ENCODE peak calls at places on chromosome 9, in ten cellular contexts. D, I, J, T, B, H, A, M, Z and C are unnamed samples.

GRCh38 chr9:103660830-103661229 is 433.3 kb upstream of the SMC2 start:
- DNase-seq in D (no peak), I (no peak), J (no peak), T (no peak), B (no peak), H (no peak), A (no peak), M (no peak), Z (no peak), C (no peak)

GRCh38 chr9:86298873-86299272 is 16.5 kb upstream of the ISCA1 start:
- DNase-seq in D (no peak), I (no peak), J (no peak), T (no peak), B (no peak), H (no peak), A (no peak), M (no peak), Z (no peak), C (no peak)

GRCh38 chr9:7083192-7083591 is 325.4 kb downstream of the KDM4C start:
- DNase-seq in D (peak; percentile 56), I (no peak), J (no peak), T (no peak), B (no peak), H (no peak), A (no peak), M (no peak), Z (no peak), C (no peak)

GRCh38 chr9:17011870-17012269 is 123.0 kb upstream of the CNTLN start:
- DNase-seq in D (no peak), I (no peak), J (no peak), T (no peak), B (no peak), H (no peak), A (no peak), M (no peak), Z (no peak), C (no peak)

GRCh38 chr9:137753192-137753765 is 124.3 kb upstream of the CACNA1B start:
- DNase-seq in D (no peak), I (no peak), J (no peak), T (no peak), B (no peak), H (no peak), A (no peak), M (no peak), Z (no peak), C (no peak)

GRCh38 chr9:120191141-120191540 is 388.8 kb downstream of the CDK5RAP2 start:
- DNase-seq in D (no peak), I (no peak), J (no peak), T (no peak), B (no peak), H (no peak), A (no peak), M (no peak), Z (no peak), C (no peak)

GRCh38 chr9:137023583-137023991 is 4.5 kb downstream of the ABCA2 start:
- DNase-seq in D (no peak), I (no peak), J (no peak), T (no peak), B (no peak), H (no peak), A (no peak), M (no peak), Z (no peak), C (no peak)

GRCh38 chr9:123556464-123557435 is 200.8 kb downstream of the CRB2 start:
- DNase-seq in D (no peak), I (no peak), J (no peak), T (no peak), B (peak; percentile 53), H (no peak), A (no peak), M (no peak), Z (no peak), C (peak; percentile 78)

GRCh38 chr9:79447760-79448159 is 124.0 kb upstream of the TLE4 start:
- DNase-seq in D (no peak), I (no peak), J (no peak), T (no peak), B (no peak), H (no peak), A (no peak), M (no peak), Z (no peak), C (no peak)

GRCh38 chr9:89743576-89744254 is 138.9 kb downstream of the GADD45G start:
- DNase-seq in D (no peak), I (no peak), J (no peak), T (peak; percentile 55), B (no peak), H (no peak), A (peak; percentile 63), M (peak; percentile 71), Z (peak; percentile 61), C (no peak)

GRCh38 chr9:99562263-99562565 is 259.5 kb upstream of the NR4A3 start:
- DNase-seq in D (no peak), I (no peak), J (no peak), T (no peak), B (no peak), H (no peak), A (no peak), M (no peak), Z (no peak), C (no peak)

GRCh38 chr9:113997610-113998009 is 80.5 kb downstream of the AMBP start:
- DNase-seq in D (no peak), I (no peak), J (no peak), T (no peak), B (no peak), H (no peak), A (no peak), M (no peak), Z (peak; percentile 23), C (no peak)

GRCh38 chr9:133301253-133302230 is 26.5 kb upstream of the ABO start:
- DNase-seq in D (no peak), I (no peak), J (no peak), T (no peak), B (no peak), H (no peak), A (no peak), M (no peak), Z (no peak), C (no peak)

DNA sequence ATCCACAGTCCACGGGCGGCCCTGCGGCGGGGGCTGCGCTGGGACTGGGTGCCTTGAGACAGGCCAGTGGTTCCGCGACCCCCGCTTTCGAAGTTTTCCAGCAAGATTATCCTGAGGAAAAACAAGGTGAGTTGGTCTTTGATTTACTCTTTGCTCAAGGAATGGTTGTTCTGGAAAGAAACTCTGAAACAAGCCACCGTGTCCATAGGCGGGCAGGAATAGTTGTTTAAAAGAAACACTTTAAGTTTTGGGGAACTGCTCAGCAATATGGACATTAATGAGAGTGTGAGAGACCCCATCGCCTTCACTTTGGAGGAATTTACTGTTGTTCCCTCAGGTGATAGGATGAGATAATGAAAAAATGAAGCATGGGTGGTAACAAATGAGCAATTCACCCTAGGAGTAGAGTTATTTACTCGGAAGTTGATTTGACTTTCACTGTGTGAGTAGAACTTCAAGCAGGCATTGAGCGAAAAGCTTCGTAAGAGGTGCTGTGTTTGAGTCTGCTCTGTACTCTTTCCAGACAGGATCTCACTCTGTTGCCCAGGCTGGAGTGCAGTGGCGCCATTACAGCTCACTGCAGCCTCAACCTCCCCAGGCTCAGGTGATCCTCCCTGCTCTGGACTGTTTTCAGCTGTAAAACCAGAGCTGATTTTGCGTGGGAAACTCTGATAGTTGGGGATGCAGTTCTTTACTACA is 1.1 kb downstream of the DMRTA1 start:
- DNase-seq in D (no peak), I (no peak), J (no peak), T (no peak), B (no peak), H (peak; percentile 27), A (no peak), M (no peak), Z (no peak), C (no peak)
- TF ChIP-seq CTCF in D (no peak), I (peak; percentile 16), J (no peak), T (no peak), B (no peak), H (no peak), A (no peak), M (no peak), Z (no peak), C (no peak)

DNA sequence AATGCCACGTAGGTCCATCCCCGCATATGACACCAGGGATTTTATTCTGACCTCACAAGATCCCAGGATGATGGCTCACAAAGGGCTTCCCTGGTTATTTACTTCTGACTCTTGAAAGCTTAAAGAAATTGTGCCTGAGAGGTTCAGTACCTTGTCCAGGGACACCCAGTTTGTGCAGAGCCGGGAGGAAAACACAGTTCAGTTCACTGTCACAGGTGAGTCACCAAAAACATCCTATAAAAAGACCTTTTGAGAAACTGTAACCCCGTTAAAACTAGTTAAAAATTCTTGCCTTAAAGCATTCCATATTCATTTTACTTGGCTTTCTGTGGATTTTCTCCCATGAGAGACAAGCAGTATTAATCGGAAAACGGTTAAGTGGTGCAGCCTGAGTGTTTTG is 56.6 kb downstream of the ZNF510 start:
- DNase-seq in D (no peak), I (no peak), J (no peak), T (no peak), B (no peak), H (no peak), A (no peak), M (no peak), Z (no peak), C (no peak)
- TF ChIP-seq MAX in D (no peak), I (no peak), J (no peak), T (no peak), B (no peak), H (no peak), A (no peak), M (no peak), Z (no peak), C (no peak)

GRCh38 chr9:34126207-34127034 is at the start of gene DCAF12:
- DNase-seq in D (peak; percentile 85), I (peak; percentile 91), J (peak; percentile 78), T (peak; percentile 97), B (peak; percentile 90), H (peak; percentile 95), A (peak; percentile 89), M (peak; percentile 75), Z (peak; percentile 92), C (peak; percentile 99)
- TF ChIP-seq CTCF in D (peak; percentile 4), I (no peak), J (no peak), T (peak; percentile 5), B (no peak), H (no peak), A (no peak), M (no peak), Z (no peak), C (no peak)

DNA sequence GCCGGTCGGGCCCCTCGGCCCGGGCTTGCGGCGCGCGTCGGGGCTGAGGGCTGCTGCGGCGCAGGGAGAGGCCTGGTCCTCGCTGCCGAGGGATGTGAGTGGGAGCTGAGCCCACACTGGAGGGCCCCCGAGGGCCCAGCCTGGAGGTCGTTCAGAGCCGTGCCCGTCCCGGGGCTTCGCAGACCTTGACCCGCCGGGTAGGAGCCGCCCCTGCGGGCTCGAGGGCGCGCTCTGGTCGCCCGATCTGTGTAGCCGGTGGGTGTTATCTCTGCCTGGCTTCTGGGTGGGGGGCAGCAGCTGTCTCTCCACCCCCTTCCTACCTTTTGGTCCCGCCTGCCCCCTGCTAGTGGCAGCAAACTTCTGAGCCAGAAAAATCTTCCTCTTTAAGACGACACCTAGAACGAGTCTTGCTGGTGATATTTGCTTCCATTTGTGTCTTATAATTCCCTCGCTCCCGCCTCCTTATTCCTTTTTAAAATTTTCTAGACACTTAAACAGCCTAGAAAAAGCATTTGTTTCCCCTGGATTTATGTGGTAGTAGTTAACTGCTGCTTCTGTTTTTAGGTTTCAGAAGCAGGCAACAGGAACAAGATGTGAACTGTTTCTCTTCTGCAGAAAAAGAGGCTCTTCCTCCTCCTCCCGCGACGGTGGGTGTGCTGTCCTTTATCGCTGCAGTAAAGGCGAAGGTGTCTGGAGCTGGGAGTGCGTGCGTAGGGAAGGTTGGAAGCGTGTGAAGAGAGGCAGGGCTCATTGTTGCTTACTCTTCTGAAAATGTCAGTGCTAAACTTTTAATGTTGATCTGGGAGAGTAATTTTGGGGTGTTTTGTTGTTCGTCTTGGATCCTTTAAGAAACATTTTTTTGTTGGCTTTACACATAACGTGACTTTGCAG is 549 bp downstream of the JAK2 start:
- DNase-seq in D (no peak), I (no peak), J (peak; percentile 4), T (no peak), B (peak; percentile 41), H (peak; percentile 67), A (peak; percentile 16), M (no peak), Z (no peak), C (peak; percentile 85)
- TF ChIP-seq MAX in D (no peak), I (no peak), J (no peak), T (no peak), B (no peak), H (no peak), A (no peak), M (peak; percentile 55), Z (no peak), C (peak; percentile 65)